ENCODE peak calls at places on chromosomes 7 and 10, in five cellular contexts. J is choroid plexus epithelial cell, P is ovary, D is prostate gland, N is Calu3. L is an unnamed sample.

GRCh38 chr10:118960166-118961090 is 69.1 kb upstream of the NANOS1 start:
- DNase-seq in P (peak), N (no peak), D (no peak), J (no peak), L (no peak)

GRCh38 chr7:14236834-14237233 is 247.4 kb upstream of the ETV1 start:
- DNase-seq in J (no peak), P (no peak), D (no peak), N (no peak), L (no peak)

GRCh38 chr7:30012757-30013156 is 13.7 kb downstream of the FKBP14 start:
- DNase-seq in D (no peak), J (no peak), P (no peak), N (peak), L (no peak)

GRCh38 chr7:156116514-156116913 is 304.3 kb upstream of the SHH start:
- DNase-seq in N (no peak), P (no peak), J (no peak), D (no peak), L (no peak)

GRCh38 chr10:30431435-30431911 is 2.5 kb upstream of the MAP3K8 start:
- DNase-seq in P (peak), J (peak), D (no peak), N (peak), L (no peak)

GRCh38 chr7:105013818-105014724 is at the start of gene KMT2E:
- DNase-seq in J (peak), N (peak), P (peak), D (peak), L (peak)

GRCh38 chr10:78712147-78712546 is 356.6 kb upstream of the ZMIZ1 start:
- DNase-seq in P (no peak), N (no peak), J (no peak), D (no peak), L (no peak)

GRCh38 chr7:48114115-48114514 is 25.1 kb downstream of the UPP1 start:
- DNase-seq in J (no peak), P (no peak), N (no peak), D (no peak), L (no peak)

GRCh38 chr7:94452257-94452656 is 57.4 kb upstream of the CASD1 start:
- DNase-seq in P (no peak), D (no peak), J (no peak), N (no peak), L (no peak)

GRCh38 chr7:3179456-3179855 is 121.6 kb upstream of the SDK1 start:
- DNase-seq in P (no peak), D (no peak), J (no peak), N (no peak), L (no peak)

GRCh38 chr7:17239683-17240521 is 58.5 kb upstream of the AHR start:
- DNase-seq in N (no peak), D (no peak), J (peak), P (no peak), L (no peak)

GRCh38 chr10:86366902-86367338 is 325 bp upstream of the GRID1 start:
- DNase-seq in N (no peak), D (no peak), P (no peak), J (no peak), L (no peak)

GRCh38 chr10:74967850-74968620 is 141.6 kb downstream of the KAT6B start:
- DNase-seq in J (no peak), N (no peak), D (no peak), P (no peak), L (no peak)

GRCh38 chr10:96509017-96509641 is 4.6 kb downstream of the TLL2 start:
- DNase-seq in N (no peak), D (no peak), J (peak), P (no peak), L (no peak)

GRCh38 chr7:74518041-74518440 is 64.3 kb downstream of the GTF2IRD1 start:
- DNase-seq in D (no peak), P (no peak), J (no peak), N (no peak), L (no peak)

GRCh38 chr7:149830997-149831729 is 7.0 kb upstream of the ZNF862 start:
- DNase-seq in P (no peak), N (no peak), D (no peak), J (no peak), L (no peak)

GRCh38 chr10:78896169-78896931 is 172.4 kb upstream of the ZMIZ1 start:
- DNase-seq in D (no peak), P (no peak), J (no peak), N (no peak), L (peak)

GRCh38 chr10:91032614-91033248 is 111.8 kb upstream of the ANKRD1 start:
- DNase-seq in D (no peak), N (no peak), P (no peak), J (peak), L (no peak)

GRCh38 chr10:29895436-29895835 is 163.9 kb downstream of the JCAD start:
- DNase-seq in J (peak), D (no peak), N (no peak), P (peak), L (no peak)

GRCh38 chr7:88339195-88339922 is 32.7 kb upstream of the STEAP4 start:
- DNase-seq in N (no peak), P (no peak), J (no peak), D (no peak), L (no peak)

GRCh38 chr7:53209129-53209528 is 173.7 kb downstream of the POM121L12 start:
- DNase-seq in P (no peak), D (no peak), J (no peak), N (no peak), L (no peak)

GRCh38 chr7:36545291-36545690 is 155.6 kb downstream of the ANLN start:
- DNase-seq in D (no peak), J (no peak), N (no peak), P (no peak), L (no peak)

GRCh38 chr10:16843252-16843870 is 26.1 kb upstream of the RSU1 start:
- DNase-seq in D (peak), P (no peak), J (peak), N (peak), L (no peak)
- TF ChIP-seq CTCF in D (peak), P (peak), J (peak), N (peak), L (peak)

DNA sequence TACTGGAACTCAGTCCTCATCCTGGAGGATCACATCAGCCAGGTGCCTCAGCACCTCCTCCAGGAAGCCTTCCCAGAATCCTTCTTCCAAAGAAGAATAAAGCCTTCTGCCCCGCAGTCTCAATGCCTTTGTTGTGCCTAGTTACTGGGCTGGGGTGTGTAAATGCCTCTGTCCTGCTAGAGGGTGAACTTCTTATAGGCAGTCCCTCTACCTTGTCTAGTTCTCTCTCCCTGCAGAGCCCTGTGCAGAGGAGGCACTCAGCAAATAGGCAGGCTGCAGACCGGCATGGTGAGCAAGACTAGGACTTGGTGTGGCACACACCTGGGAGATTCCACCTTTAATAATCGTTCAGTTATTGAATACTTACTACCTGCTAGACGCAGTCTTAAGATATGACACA is 104.7 kb upstream of the PCBD1 start:
- DNase-seq in D (no peak), J (no peak), P (no peak), N (no peak), L (no peak)
- TF ChIP-seq CTCF in D (no peak), J (no peak), P (no peak), N (no peak), L (no peak)

GRCh38 chr10:103661198-103661950 is 167.9 kb downstream of the NEURL1 start:
- DNase-seq in P (peak), N (peak), J (peak), D (peak), L (no peak)

GRCh38 chr10:103660364-103661197 is 167.1 kb downstream of the NEURL1 start:
- DNase-seq in N (peak), J (peak), P (peak), D (peak), L (no peak)

GRCh38 chr10:103659674-103660363 is 166.3 kb downstream of the NEURL1 start:
- DNase-seq in P (no peak), J (peak), N (peak), D (peak), L (no peak)

GRCh38 chr10:103663802-103664201 is 170.3 kb downstream of the NEURL1 start:
- DNase-seq in D (peak), N (no peak), J (no peak), P (no peak), L (no peak)

GRCh38 chr10:103661951-103662405 is 168.5 kb downstream of the NEURL1 start:
- DNase-seq in N (no peak), D (no peak), P (no peak), J (peak), L (no peak)
- TF ChIP-seq CTCF in N (no peak), D (no peak), P (no peak), J (peak), L (no peak)

DNA sequence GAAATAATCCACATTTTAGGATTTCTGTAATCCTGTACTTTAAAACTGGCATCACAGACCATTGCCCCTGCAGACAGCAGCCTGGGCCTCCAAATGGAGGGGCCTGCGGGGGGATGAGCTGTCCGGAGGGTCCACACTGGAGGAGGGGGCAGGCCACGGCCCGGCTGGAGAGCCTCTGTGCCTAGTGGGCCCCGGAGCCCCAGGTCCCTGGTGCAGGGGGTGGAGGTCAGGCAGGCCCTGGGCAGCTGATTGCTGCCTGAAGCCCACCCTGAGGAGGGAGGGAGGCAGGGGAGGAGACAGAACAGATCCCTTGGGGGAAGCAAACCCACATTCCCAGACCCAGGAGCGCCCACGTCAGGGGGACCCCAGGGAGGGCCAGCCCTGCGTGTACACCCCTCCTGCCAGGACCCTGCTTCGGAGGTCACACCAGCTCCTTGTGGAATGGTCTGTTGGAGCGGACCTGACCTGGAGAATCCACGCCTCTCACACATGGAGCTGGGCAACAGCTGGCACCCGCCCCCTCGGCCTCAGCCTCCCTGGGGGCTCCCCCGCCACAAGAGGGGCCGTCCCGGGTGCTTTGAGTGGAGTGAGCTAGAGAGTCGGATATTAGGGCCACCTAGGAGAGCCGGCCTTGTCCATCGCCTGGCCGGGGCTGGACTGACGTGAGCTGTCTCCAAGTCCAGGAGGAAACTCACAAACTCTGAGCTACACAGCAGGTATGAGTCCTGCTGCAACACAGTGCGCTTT is 12.2 kb upstream of the FAM20C start:
- DNase-seq in D (no peak), P (no peak), N (no peak), J (no peak), L (no peak)
- TF ChIP-seq CTCF in D (no peak), P (no peak), N (no peak), J (no peak), L (no peak)

GRCh38 chr7:15503603-15504280 is 58.1 kb downstream of the AGMO start:
- DNase-seq in D (no peak), P (no peak), J (peak), N (no peak), L (no peak)
- TF ChIP-seq CTCF in D (no peak), P (no peak), J (peak), N (peak), L (no peak)

GRCh38 chr10:13528875-13529713 is at the start of gene BEND7:
- DNase-seq in D (no peak), N (peak), P (peak), J (no peak), L (no peak)
- TF ChIP-seq CTCF in D (no peak), N (no peak), P (no peak), J (no peak), L (no peak)

DNA sequence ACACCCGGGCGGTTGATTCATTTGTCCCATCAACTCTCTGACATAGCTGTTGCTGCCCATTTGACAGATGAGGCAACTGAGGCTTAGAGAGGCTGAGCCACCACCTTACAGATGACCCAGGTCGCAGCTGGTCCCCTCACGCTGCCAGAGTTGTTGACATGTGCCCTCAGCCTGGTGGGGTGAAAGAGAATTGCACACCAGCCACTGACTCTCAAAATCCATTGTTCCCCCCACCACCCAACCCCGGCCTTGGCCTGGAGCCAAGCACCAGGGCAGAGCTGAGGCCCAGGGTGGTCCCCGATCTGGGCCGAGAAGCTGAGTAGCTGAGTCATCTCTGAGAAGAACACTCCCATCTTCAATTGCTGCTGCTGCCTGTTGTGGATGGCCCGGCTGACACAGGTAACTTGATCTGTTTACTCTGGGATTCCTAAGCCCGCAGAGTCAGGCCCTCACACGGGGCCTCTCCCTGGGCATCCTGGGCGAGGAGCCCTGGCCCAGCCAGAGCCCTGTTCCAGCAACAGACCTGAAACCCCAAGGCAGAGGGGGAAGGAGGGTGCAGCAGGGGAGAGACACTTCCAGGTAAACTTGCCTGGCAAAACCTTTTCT is 27.5 kb downstream of the PVRIG start:
- DNase-seq in D (peak), J (peak), N (peak), P (no peak), L (peak)
- TF ChIP-seq CTCF in D (no peak), J (peak), N (peak), P (no peak), L (peak)

GRCh38 chr7:151228024-151228866 is 1.2 kb upstream of the ABCF2 start:
- DNase-seq in D (no peak), P (no peak), J (no peak), N (no peak), L (no peak)

GRCh38 chr7:151226875-151227782 is at the start of gene ABCF2:
- DNase-seq in N (peak), D (peak), J (peak), P (peak), L (peak)

GRCh38 chr7:151226560-151226874 is 488 bp downstream of the ABCF2 start:
- DNase-seq in D (no peak), N (no peak), P (no peak), J (no peak), L (no peak)

GRCh38 chr7:151225948-151226510 is 976 bp downstream of the ABCF2 start:
- DNase-seq in J (no peak), N (no peak), P (no peak), D (no peak), L (no peak)

GRCh38 chr7:151223728-151224127 is 3.3 kb downstream of the ABCF2 start:
- DNase-seq in D (no peak), N (no peak), J (no peak), P (no peak), L (no peak)
- TF ChIP-seq CTCF in D (no peak), N (no peak), J (peak), P (no peak), L (no peak)

GRCh38 chr7:110721395-110721794 is 369.5 kb upstream of the LRRN3 start:
- DNase-seq in P (no peak), J (no peak), D (no peak), N (no peak), L (no peak)

DNA sequence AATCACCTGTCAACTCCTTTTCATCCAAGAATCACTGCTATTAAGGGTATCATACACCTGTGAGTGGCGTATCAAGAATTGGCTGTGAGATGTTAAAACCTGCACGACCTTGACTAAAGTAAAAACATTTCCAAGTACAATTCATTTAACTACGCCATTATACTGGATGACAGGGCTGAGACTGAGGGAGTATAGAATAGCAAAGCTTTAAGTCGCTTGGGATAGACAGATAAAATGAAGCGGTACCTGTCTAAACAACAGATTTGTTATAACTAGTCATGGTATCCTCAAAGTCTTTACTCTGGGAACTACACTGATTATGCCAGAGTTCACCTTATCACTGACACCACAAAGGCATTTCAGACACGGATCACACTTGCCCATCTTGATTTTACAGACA is 366.1 kb upstream of the LRRN3 start:
- DNase-seq in D (no peak), J (no peak), P (no peak), N (no peak), L (no peak)
- TF ChIP-seq CTCF in D (no peak), J (no peak), P (no peak), N (no peak), L (no peak)